ENCODE peak calls at places on chromosomes 4 and X, in six cellular contexts. X, F, O, I, T and S are unnamed samples.

GRCh38 chrX:39582091-39582490 is 515.7 kb downstream of the BCOR start:
- DNase-seq in X (peak), F (no peak), O (peak), I (no peak), T (no peak), S (no peak)

GRCh38 chrX:103464774-103465117 is 54.5 kb downstream of the RAB40A start:
- DNase-seq in X (peak), F (peak), O (peak), I (peak), T (peak), S (peak)

GRCh38 chr4:153931804-153932203 is 142.9 kb upstream of the SFRP2 start:
- DNase-seq in X (peak), F (no peak), O (no peak), I (no peak), T (no peak), S (peak)

GRCh38 chr4:53855886-53856260 is 208.5 kb downstream of the CHIC2 start:
- DNase-seq in X (peak), F (no peak), O (no peak), I (no peak), T (no peak), S (peak)

GRCh38 chrX:50747471-50747900 is 66.5 kb downstream of the SHROOM4 start:
- DNase-seq in X (peak), F (no peak), O (no peak), I (peak), T (no peak), S (peak)

GRCh38 chr4:25448379-25449109 is 71.5 kb downstream of the ANAPC4 start:
- DNase-seq in X (peak), F (no peak), O (no peak), I (peak), T (no peak), S (peak)

GRCh38 chr4:107937040-107937439 is 5.7 kb downstream of the CYP2U1 start:
- DNase-seq in X (no peak), F (no peak), O (no peak), I (no peak), T (no peak), S (no peak)

GRCh38 chr4:103268746-103269145 is 70.6 kb upstream of the CENPE start:
- DNase-seq in X (no peak), F (no peak), O (no peak), I (no peak), T (no peak), S (no peak)

GRCh38 chr4:118032691-118033090 is 1.6 kb upstream of the NDST3 start:
- DNase-seq in X (no peak), F (no peak), O (peak), I (no peak), T (no peak), S (no peak)

GRCh38 chrX:150643271-150643670 is 49.9 kb upstream of the MTMR1 start:
- DNase-seq in X (peak), F (no peak), O (no peak), I (no peak), T (no peak), S (peak)

GRCh38 chr4:183773790-183774189 is 114.7 kb downstream of the TRAPPC11 start:
- DNase-seq in X (no peak), F (no peak), O (no peak), I (no peak), T (no peak), S (no peak)

GRCh38 chr4:23290656-23291055 is 597.9 kb downstream of the GBA3 start:
- DNase-seq in X (peak), F (no peak), O (no peak), I (no peak), T (no peak), S (no peak)

GRCh38 chr4:7827566-7827965 is 112.1 kb downstream of the AFAP1 start:
- DNase-seq in X (no peak), F (no peak), O (no peak), I (no peak), T (no peak), S (peak)

GRCh38 chr4:184104419-184105101 is 113.1 kb downstream of the ENPP6 start:
- DNase-seq in X (no peak), F (no peak), O (no peak), I (no peak), T (no peak), S (peak)

GRCh38 chr4:169212981-169213380 is 57.8 kb downstream of the SH3RF1 start:
- DNase-seq in X (no peak), F (no peak), O (no peak), I (no peak), T (no peak), S (no peak)

GRCh38 chrX:155048997-155049619 is 21.8 kb downstream of the CMC4 start:
- DNase-seq in X (peak), F (peak), O (no peak), I (peak), T (no peak), S (peak)

GRCh38 chr4:77154761-77155499 is 2.1 kb upstream of the CCNG2 start:
- DNase-seq in X (no peak), F (no peak), O (no peak), I (no peak), T (no peak), S (no peak)

GRCh38 chr4:23333556-23333945 is 556.3 kb downstream of the PPARGC1A start:
- DNase-seq in X (peak), F (no peak), O (no peak), I (no peak), T (no peak), S (no peak)

GRCh38 chr4:10164877-10165283 is 48.3 kb upstream of the WDR1 start:
- DNase-seq in X (peak), F (no peak), O (peak), I (peak), T (no peak), S (peak)

GRCh38 chrX:133215747-133216146 is 2.4 kb downstream of the TFDP3 start:
- DNase-seq in X (peak), F (no peak), O (no peak), I (peak), T (no peak), S (no peak)

GRCh38 chr4:152981842-152982241 is 45.7 kb downstream of the FHDC1 start:
- DNase-seq in X (no peak), F (no peak), O (no peak), I (no peak), T (no peak), S (no peak)

GRCh38 chr4:42133006-42133405 is 19.4 kb downstream of the BEND4 start:
- DNase-seq in X (no peak), F (no peak), O (no peak), I (no peak), T (no peak), S (no peak)

GRCh38 chr4:2243682-2244380 is 1.9 kb upstream of the HAUS3 start:
- DNase-seq in X (peak), F (no peak), O (no peak), I (no peak), T (no peak), S (peak)

GRCh38 chr4:163694385-163694784 is 199.9 kb downstream of the TMA16 start:
- DNase-seq in X (peak), F (no peak), O (no peak), I (no peak), T (no peak), S (no peak)

GRCh38 chrX:48958635-48959094 is 1.3 kb upstream of the OTUD5 start:
- DNase-seq in X (peak), F (no peak), O (no peak), I (peak), T (peak), S (peak)

GRCh38 chr4:186749611-186750281 is 26.1 kb upstream of the FAT1 start:
- DNase-seq in X (no peak), F (no peak), O (no peak), I (no peak), T (no peak), S (no peak)

GRCh38 chr4:7807351-7807921 is 132.2 kb downstream of the AFAP1 start:
- DNase-seq in X (peak), F (no peak), O (no peak), I (no peak), T (no peak), S (no peak)

DNA sequence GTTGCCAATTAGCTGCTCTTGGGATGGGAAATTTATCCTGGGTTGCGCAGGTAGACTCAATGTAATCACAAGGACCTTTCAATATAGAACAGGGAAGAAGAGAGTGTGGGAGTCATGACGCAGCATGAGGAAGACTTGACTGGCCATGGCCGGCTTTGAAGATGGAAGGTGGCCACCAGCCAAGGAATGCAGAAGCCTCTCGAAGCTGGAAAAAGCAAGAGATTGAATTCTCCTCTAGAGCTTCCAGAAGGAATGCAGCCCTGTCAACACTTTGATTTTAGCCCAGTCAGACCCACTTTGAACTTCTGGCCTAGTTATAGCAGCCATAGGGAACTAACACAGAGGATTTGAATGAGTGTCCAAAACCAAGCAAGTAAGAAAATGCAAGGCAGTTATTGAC is 14.7 kb upstream of the SH3KBP1 start:
- DNase-seq in X (peak), F (no peak), O (no peak), I (no peak), T (no peak), S (peak)
- H3K4me3 ChIP-seq in X (no peak), F (no peak), O (no peak), I (no peak), T (no peak), S (no peak)

GRCh38 chrX:1466971-1467561 is 14.4 kb upstream of the ASMTL start:
- DNase-seq in X (no peak), F (peak), O (no peak), I (no peak), T (peak), S (no peak)
- H3K4me3 ChIP-seq in X (no peak), F (peak), O (no peak), I (no peak), T (no peak), S (no peak)

DNA sequence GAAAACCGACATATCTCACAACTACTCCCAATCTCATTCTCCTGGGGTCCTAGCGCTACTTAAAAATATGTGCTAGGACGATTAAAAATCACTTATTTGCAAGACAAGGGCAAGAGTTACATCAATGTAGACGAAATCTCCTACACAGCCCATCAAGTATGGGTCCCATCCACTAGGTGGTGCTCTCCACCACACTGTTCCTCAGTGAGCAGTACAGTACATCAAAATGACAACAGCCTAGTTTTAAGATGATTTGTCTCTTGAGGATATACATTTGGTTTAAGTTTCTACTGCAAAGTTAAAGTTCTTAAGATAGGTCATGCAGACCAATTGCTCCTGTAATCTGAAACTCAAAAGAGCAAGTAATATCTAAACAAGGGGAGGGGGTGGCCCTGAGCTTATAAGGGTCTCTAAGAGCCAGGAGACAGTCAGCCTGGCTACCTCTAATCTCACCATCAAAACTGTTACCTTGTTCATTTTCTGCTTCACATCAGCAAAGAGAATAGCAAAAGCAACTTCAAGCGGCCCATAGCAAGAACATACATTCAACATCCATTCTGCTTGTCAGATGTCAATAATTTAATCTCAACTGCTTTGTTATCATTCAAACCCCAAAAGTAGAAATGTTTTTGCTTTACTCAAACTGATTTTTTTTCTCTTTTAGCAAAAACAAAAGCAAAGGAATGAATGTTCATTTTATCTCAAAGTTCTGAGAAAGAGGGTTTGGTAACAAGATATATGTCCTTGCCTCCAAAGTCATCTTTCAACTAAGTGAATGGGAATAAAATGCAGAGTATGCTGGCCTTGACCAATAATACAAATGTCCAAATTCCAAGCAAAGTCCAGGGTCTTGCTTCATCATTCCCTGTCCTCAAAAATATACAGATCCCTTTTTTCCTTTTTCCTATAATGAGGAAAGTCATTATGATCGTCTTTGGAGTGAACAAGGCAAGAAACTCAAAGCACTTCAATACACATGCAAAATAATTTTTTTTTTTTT is 53.1 kb downstream of the STX18 start:
- DNase-seq in X (peak), F (peak), O (peak), I (peak), T (peak), S (peak)
- H3K4me3 ChIP-seq in X (no peak), F (no peak), O (no peak), I (no peak), T (no peak), S (no peak)

DNA sequence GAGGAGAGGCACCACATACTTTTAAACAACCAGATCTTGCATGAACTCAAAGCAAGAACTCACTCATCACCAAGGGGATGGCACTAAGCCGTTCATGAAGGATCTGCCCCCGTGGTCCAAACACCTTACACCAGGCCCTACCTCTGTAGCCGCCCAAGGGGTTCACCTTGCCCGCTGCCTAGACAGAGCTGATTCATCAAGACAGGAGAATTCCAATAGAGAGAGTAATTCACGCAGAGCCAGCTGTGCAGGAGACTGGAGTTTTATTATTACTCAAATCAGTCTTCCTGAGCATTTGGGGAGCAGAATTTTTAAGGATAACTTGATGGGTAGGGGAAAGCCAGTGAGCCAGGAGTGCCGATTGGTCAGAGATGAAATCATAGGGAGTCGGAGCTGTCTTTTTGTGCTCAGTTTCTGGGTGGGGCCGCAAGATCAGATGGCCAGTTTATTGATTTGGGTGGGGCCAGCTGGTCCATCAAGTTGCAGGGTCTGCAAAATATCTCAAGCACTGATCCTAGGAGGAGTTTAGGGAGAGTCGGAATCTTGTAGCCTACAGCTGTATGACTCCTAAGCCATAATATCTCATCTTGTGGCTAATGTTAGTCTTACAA is 364.7 kb downstream of the PCDH7 start:
- DNase-seq in X (no peak), F (no peak), O (peak), I (no peak), T (no peak), S (no peak)
- H3K4me3 ChIP-seq in X (no peak), F (no peak), O (peak), I (no peak), T (no peak), S (no peak)

GRCh38 chrX:11756354-11757318 is 1.4 kb upstream of the MSL3 start:
- DNase-seq in X (peak), F (no peak), O (no peak), I (no peak), T (no peak), S (no peak)
- H3K4me3 ChIP-seq in X (no peak), F (no peak), O (no peak), I (peak), T (no peak), S (no peak)

GRCh38 chrX:107775000-107775733 is 420 bp downstream of the TSC22D3 start:
- DNase-seq in X (no peak), F (no peak), O (no peak), I (peak), T (no peak), S (no peak)

GRCh38 chrX:107775734-107776511 is at the start of gene TSC22D3:
- DNase-seq in X (peak), F (peak), O (peak), I (peak), T (peak), S (peak)

GRCh38 chrX:107777536-107777832 is at the start of gene NCBP2L:
- DNase-seq in X (no peak), F (no peak), O (no peak), I (no peak), T (no peak), S (no peak)

GRCh38 chrX:107773906-107774435 is 1.6 kb downstream of the TSC22D3 start:
- DNase-seq in X (no peak), F (no peak), O (no peak), I (no peak), T (no peak), S (no peak)

GRCh38 chrX:107776649-107777535 is 641 bp upstream of the NCBP2L start:
- DNase-seq in X (peak), F (peak), O (peak), I (peak), T (peak), S (peak)
- H3K4me3 ChIP-seq in X (peak), F (peak), O (peak), I (peak), T (no peak), S (peak)